ENCODE peak calls at places on chromosomes 16 and 17, in five cellular contexts. P is AG04450, V is choroid plexus epithelial cell, M is OCI-LY7, J is GM12865. C is an unnamed sample.

GRCh38 chr16:89536371-89536770 is 24.1 kb upstream of the RPL13 start:
- DNase-seq in P (no peak), V (no peak), M (no peak), J (no peak), C (no peak)

GRCh38 chr16:48542020-48542473 is 67.9 kb downstream of the N4BP1 start:
- DNase-seq in V (peak; percentile 70), M (peak; percentile 38), J (peak; percentile 47), P (no peak), C (peak; percentile 75)

GRCh38 chr17:4195306-4195705 is 52.3 kb downstream of the CYB5D2 start:
- DNase-seq in J (no peak), P (no peak), M (no peak), V (peak; percentile 65), C (no peak)

GRCh38 chr17:28745052-28745776 is 1.4 kb downstream of the TRAF4 start:
- DNase-seq in V (peak; percentile 76), M (peak; percentile 71), P (no peak), J (peak; percentile 65), C (peak; percentile 65)

GRCh38 chr17:16374129-16374528 is 6.8 kb upstream of the UBB start:
- DNase-seq in M (no peak), P (no peak), J (no peak), V (peak; percentile 90), C (no peak)

GRCh38 chr17:60356947-60357346 is 35.0 kb downstream of the USP32 start:
- DNase-seq in V (peak; percentile 85), M (no peak), J (no peak), P (no peak), C (no peak)

GRCh38 chr17:81429353-81429774 is 34.1 kb downstream of the BAHCC1 start:
- DNase-seq in J (no peak), V (peak; percentile 76), P (peak; percentile 42), M (no peak), C (peak; percentile 82)

GRCh38 chr17:47844230-47844629 is 3.2 kb upstream of the SCRN2 start:
- DNase-seq in M (no peak), V (peak; percentile 91), P (no peak), J (no peak), C (no peak)

GRCh38 chr16:20323591-20324117 is 3.7 kb downstream of the GP2 start:
- DNase-seq in J (no peak), M (no peak), V (no peak), P (no peak), C (no peak)

GRCh38 chr17:29085223-29085622 is 42.3 kb downstream of the PIPOX start:
- DNase-seq in P (no peak), M (no peak), V (no peak), J (no peak), C (no peak)

GRCh38 chr17:82527893-82528292 is 8.4 kb downstream of the FOXK2 start:
- DNase-seq in M (no peak), V (no peak), J (no peak), P (no peak), C (no peak)

GRCh38 chr17:77011173-77012011 is 129.4 kb upstream of the SEC14L1 start:
- DNase-seq in V (peak; percentile 76), P (no peak), M (peak; percentile 85), J (peak; percentile 48), C (peak; percentile 7)

GRCh38 chr17:74467221-74467951 is 952 bp downstream of the CD300A start:
- DNase-seq in J (peak; percentile 91), P (no peak), M (peak; percentile 85), V (no peak), C (no peak)

GRCh38 chr17:49556183-49556943 is 19.3 kb upstream of the NXPH3 start:
- DNase-seq in V (peak; percentile 73), P (no peak), J (peak; percentile 82), M (peak; percentile 82), C (peak; percentile 82)

GRCh38 chr16:48862087-48862532 is 252.1 kb upstream of the N4BP1 start:
- DNase-seq in P (peak; percentile 29), J (no peak), M (no peak), V (no peak), C (no peak)

GRCh38 chr17:30586818-30587595 is 109.8 kb downstream of the GOSR1 start:
- DNase-seq in J (peak; percentile 36), M (no peak), V (peak; percentile 79), P (no peak), C (no peak)

GRCh38 chr16:53191413-53191812 is 136.6 kb downstream of the CHD9 start:
- DNase-seq in V (no peak), P (no peak), M (no peak), J (no peak), C (no peak)

GRCh38 chr17:56866076-56866475 is 32.1 kb downstream of the DGKE start:
- DNase-seq in J (no peak), P (no peak), V (no peak), M (no peak), C (no peak)

GRCh38 chr17:6703751-6704150 is 9.4 kb downstream of the SLC13A5 start:
- DNase-seq in P (no peak), M (no peak), V (no peak), J (no peak), C (no peak)

GRCh38 chr17:30074254-30074653 is 42.4 kb upstream of the NSRP1 start:
- DNase-seq in J (no peak), V (no peak), P (no peak), M (no peak), C (no peak)

GRCh38 chr17:360141-360705 is 7.6 kb upstream of the RPH3AL start:
- DNase-seq in J (no peak), V (no peak), P (no peak), M (no peak), C (no peak)

DNA sequence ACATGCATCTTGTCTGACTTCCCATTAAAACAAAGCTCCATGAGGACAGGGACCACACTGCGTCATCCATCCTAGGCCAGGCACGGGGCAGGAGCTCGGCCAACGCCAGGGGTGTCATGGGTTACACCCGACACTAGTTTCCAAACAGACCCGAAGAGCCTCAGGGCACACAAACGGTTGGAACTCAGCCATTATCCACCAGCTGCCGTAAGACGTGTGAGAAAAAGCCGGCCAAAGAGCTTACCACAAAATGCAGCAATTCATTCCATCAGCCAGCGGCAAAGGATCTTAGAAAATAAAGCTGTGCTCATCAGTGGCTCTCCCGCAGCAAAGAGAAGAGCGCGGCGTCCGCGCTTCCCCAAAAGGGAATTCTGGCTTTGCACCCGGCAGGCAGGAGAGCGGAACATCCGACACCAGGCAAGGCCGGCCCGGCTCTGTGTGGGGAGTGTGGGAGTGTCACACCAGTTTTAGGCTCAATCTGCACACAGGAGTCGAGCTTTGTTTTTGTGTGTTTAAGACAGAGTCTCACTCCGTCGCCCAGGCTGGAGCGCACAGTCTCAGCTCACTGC is 1.7 kb downstream of the SLC38A8 start:
- DNase-seq in V (no peak), J (no peak), M (no peak), P (no peak), C (peak; percentile 28)
- H3K4me3 ChIP-seq in V (no peak overlapping the region), J (no peak overlapping the region), M (no peak overlapping the region), P (no peak overlapping the region), C (no peak overlapping the region)

GRCh38 chr16:60641067-60641466 is 1395.2 kb downstream of the CDH8 start:
- DNase-seq in J (no peak), V (no peak), M (no peak), P (no peak), C (no peak)

GRCh38 chr16:60648260-60648659 is 1388.0 kb downstream of the CDH8 start:
- DNase-seq in J (no peak), P (no peak), V (peak; percentile 0), M (no peak), C (no peak)

GRCh38 chr16:60646631-60647030 is 1389.6 kb downstream of the CDH8 start:
- DNase-seq in J (no peak), M (no peak), V (no peak), P (no peak), C (no peak)

GRCh38 chr16:60642956-60643355 is 1393.3 kb downstream of the CDH8 start:
- DNase-seq in M (no peak), P (no peak), J (no peak), V (no peak), C (no peak)

GRCh38 chr16:60645541-60645940 is 1390.7 kb downstream of the CDH8 start:
- DNase-seq in M (no peak), P (no peak), V (no peak), J (no peak), C (no peak)
- H3K4me3 ChIP-seq in M (no peak overlapping the region), P (no peak overlapping the region), V (no peak overlapping the region), J (no peak overlapping the region), C (no peak overlapping the region)

GRCh38 chr16:68246671-68247070 is 1.5 kb downstream of the PLA2G15 start:
- DNase-seq in M (no peak), J (no peak), V (no peak), P (no peak), C (peak; percentile 58)
- H3K4me3 ChIP-seq in M (peak overlapping the region; percentile 80), J (no peak overlapping the region), V (no peak overlapping the region), P (peak overlapping the region; percentile 10), C (peak overlapping the region; percentile 94)

GRCh38 chr17:45430006-45430737 is 2.5 kb downstream of the ARHGAP27 start:
- DNase-seq in M (no peak), J (no peak), P (no peak), V (no peak), C (peak; percentile 47)
- H3K4me3 ChIP-seq in M (peak overlapping the region; percentile 61), J (peak overlapping the region; percentile 83), P (no peak overlapping the region), V (peak overlapping the region; percentile 42), C (peak overlapping the region; percentile 74)

GRCh38 chr17:27353469-27354050 is 59.6 kb downstream of the WSB1 start:
- DNase-seq in M (peak; percentile 85), J (peak; percentile 91), P (peak; percentile 81), V (peak; percentile 93), C (peak; percentile 92)

GRCh38 chr17:27351741-27352140 is 57.8 kb downstream of the WSB1 start:
- DNase-seq in M (no peak), V (peak; percentile 88), J (no peak), P (no peak), C (no peak)

GRCh38 chr17:27354491-27355081 is 60.7 kb downstream of the WSB1 start:
- DNase-seq in M (peak; percentile 43), J (peak; percentile 51), P (no peak), V (peak; percentile 22), C (no peak)

GRCh38 chr17:27354051-27354490 is 60.2 kb downstream of the WSB1 start:
- DNase-seq in M (no peak), J (no peak), P (no peak), V (no peak), C (peak; percentile 53)

GRCh38 chr17:27352481-27353460 is 58.9 kb downstream of the WSB1 start:
- DNase-seq in P (no peak), V (peak; percentile 28), J (no peak), M (no peak), C (no peak)
- H3K4me3 ChIP-seq in P (peak overlapping the region; percentile 69), V (peak overlapping the region; percentile 56), J (peak overlapping the region; percentile 90), M (peak overlapping the region; percentile 84), C (peak overlapping the region; percentile 63)

GRCh38 chr16:30091474-30092372 is at the start of gene TBX6:
- DNase-seq in J (peak; percentile 97), P (peak; percentile 54), V (peak; percentile 90), M (peak; percentile 96), C (peak; percentile 96)

GRCh38 chr16:30092373-30093010 is 768 bp upstream of the TBX6 start:
- DNase-seq in V (peak; percentile 76), P (no peak), J (peak; percentile 95), M (peak; percentile 95), C (peak; percentile 93)

GRCh38 chr16:30088237-30088831 is 3.4 kb downstream of the TBX6 start:
- DNase-seq in P (no peak), J (no peak), V (no peak), M (no peak), C (no peak)

GRCh38 chr16:30088832-30089624 is 2.7 kb downstream of the TBX6 start:
- DNase-seq in P (no peak), J (no peak), M (no peak), V (no peak), C (no peak)

GRCh38 chr16:30090607-30091332 is 954 bp downstream of the TBX6 start:
- DNase-seq in P (no peak), J (no peak), M (no peak), V (no peak), C (no peak)
- H3K4me3 ChIP-seq in P (no peak overlapping the region), J (peak overlapping the region; percentile 70), M (no peak overlapping the region), V (no peak overlapping the region), C (peak overlapping the region; percentile 72)

C was measured in lower lobe of right lung.